ENCODE peak calls at places on chromosomes 6 and 20, in four cellular contexts. F is Caco-2, E is HFF-Myc, I is endothelial cell. Y is an unnamed sample.

GRCh38 chr6:37535701-37536461 is 36.2 kb upstream of the CCDC167 start:
- DNase-seq in F (no peak), E (no peak), I (no peak), Y (no peak)

GRCh38 chr6:18209539-18210197 is 54.4 kb downstream of the KDM1B start:
- DNase-seq in F (no peak), E (no peak), I (no peak), Y (no peak)

GRCh38 chr6:57222684-57223077 is 574 bp upstream of the RAB23 start:
- DNase-seq in F (peak), E (no peak), I (no peak), Y (no peak)

GRCh38 chr6:93792751-93793150 is 373.4 kb upstream of the EPHA7 start:
- DNase-seq in F (no peak), E (no peak), I (no peak), Y (no peak)

GRCh38 chr20:62581308-62581707 is 61.0 kb upstream of the SLCO4A1 start:
- DNase-seq in F (no peak), E (no peak), I (no peak), Y (no peak)

GRCh38 chr6:44564906-44565524 is 177.5 kb downstream of the CDC5L start:
- DNase-seq in F (no peak), E (no peak), I (no peak), Y (no peak)

GRCh38 chr6:170147056-170147787 is 143.7 kb downstream of the DLL1 start:
- DNase-seq in F (no peak), E (no peak), I (no peak), Y (no peak)

GRCh38 chr6:119340766-119341487 is 8.6 kb downstream of the MAN1A1 start:
- DNase-seq in F (no peak), E (no peak), I (no peak), Y (no peak)

GRCh38 chr6:126071000-126071647 is 84.8 kb downstream of the TRMT11 start:
- DNase-seq in F (no peak), E (no peak), I (no peak), Y (no peak)

GRCh38 chr20:8670207-8670899 is 398.5 kb upstream of the PLCB4 start:
- DNase-seq in F (no peak), E (no peak), I (no peak), Y (no peak)

GRCh38 chr6:30067460-30068139 is 602 bp downstream of the PPP1R11 start:
- DNase-seq in F (no peak), E (no peak), I (peak), Y (no peak)

GRCh38 chr6:46781478-46782378 is 11.5 kb upstream of the MEP1A start:
- DNase-seq in F (peak), E (peak), I (peak), Y (peak)

GRCh38 chr6:15870354-15871043 is 207.7 kb upstream of the DTNBP1 start:
- DNase-seq in F (no peak), E (no peak), I (no peak), Y (no peak)

GRCh38 chr20:18971121-18971520 is 157.5 kb downstream of the SCP2D1 start:
- DNase-seq in F (no peak), E (no peak), I (no peak), Y (no peak)

GRCh38 chr6:81480139-81480538 is 272.3 kb downstream of the TENT5A start:
- DNase-seq in F (no peak), E (no peak), I (no peak), Y (no peak)

GRCh38 chr20:57006411-57007170 is 259.9 kb downstream of the BMP7 start:
- DNase-seq in F (peak), E (no peak), I (no peak), Y (no peak)

DNA sequence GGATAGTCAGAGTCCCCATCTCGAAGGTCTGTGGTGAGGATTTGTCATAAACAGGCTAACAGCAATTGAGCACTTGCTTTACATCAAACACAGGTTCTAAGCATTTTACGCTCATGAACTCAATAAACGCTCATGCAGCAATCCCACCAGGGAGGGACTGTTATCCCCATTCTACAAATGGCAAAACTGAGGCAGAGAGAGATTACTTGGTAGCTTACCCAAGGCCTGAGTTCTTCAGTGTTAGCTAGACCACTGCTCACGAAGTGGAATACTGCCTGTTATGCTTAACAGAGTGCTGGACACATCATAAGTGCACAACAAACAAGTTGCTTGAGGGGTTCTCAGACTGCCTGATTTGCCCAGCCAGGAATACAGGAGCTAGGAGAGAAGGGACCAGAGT is 23.7 kb upstream of the TCP11 start:
- DNase-seq in F (no peak), E (no peak), I (no peak), Y (no peak)
- TF ChIP-seq CTCF in F (no peak), E (no peak), I (no peak), Y (no peak)

DNA sequence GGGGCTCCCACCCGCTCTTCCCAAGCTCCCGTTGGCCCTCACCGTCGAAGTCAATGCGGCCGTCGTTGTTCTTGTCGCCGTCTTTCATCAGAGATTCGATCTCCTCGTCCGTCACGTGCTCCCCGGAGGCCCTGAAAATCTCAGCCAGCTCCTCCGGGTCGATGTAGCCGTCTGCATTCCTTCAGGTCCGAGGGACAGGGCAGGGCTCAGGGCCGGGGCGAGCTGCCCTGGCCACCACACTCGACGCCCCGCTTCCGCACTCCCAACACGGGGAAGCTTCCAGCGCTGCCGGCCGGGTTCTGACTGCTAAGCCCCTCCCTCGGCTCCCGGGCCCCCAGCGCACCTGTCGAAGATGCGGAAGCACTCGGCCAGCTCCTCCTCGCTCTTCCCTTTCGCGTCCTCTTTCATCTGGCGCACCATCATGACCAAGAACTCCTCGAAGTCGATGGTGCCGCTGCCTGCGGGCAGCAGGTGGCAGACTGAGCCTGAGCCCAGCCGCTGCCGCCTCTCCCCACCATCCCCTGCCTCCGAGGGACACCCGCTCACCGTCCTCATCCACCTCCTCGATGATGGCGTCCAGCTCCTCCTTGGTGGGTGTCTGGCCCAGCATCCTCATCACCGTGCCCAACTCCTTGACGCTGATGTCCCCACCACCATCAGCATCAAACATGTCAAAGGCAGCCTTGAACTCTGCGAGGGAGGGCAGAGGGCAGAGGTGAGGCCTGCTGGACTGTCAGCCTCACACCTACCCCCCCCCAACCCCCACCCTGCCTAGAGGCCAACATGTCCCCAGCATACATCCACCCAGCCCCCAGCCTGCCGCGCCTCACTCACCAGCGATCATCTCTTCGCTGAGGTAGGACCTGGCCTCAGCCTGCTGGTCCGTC is 2.9 kb downstream of the TNNC2 start:
- DNase-seq in F (peak), E (no peak), I (peak), Y (no peak)
- TF ChIP-seq CTCF in F (peak), E (peak), I (no peak), Y (peak)

DNA sequence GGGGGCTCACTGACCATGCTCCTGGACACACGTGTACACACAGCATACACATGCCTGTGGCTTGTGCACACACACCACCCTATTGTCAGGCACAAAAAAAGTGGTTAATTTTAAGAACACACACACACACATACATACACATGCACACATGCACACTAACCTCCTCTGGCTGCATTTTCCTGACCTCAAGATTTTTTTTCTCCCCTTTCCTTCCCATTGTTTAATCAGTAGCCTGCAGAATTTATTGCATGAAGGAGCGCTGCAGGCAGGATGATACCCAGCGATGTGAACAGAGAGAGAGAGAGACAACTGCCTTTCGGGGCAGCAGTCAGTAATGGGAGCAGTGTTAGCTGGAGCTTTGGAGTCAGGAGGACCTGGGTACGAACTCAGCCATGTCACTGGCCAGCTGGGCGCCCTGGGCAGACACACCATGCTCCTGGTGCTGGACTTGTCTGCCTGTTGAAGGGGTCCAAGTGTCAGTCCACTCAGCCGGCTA is 990 bp upstream of the TRAF3IP2 start:
- DNase-seq in F (no peak), E (no peak), I (no peak), Y (no peak)
- TF ChIP-seq CTCF in F (no peak), E (no peak), I (no peak), Y (no peak)

GRCh38 chr6:11244387-11245126 is 12.1 kb upstream of the NEDD9 start:
- DNase-seq in F (no peak), E (no peak), I (no peak), Y (no peak)

GRCh38 chr6:11241154-11241792 is 8.8 kb upstream of the NEDD9 start:
- DNase-seq in F (no peak), E (no peak), I (no peak), Y (no peak)

GRCh38 chr6:11243861-11244260 is 11.4 kb upstream of the NEDD9 start:
- DNase-seq in F (no peak), E (no peak), I (no peak), Y (no peak)

GRCh38 chr6:11242709-11243108 is 10.2 kb upstream of the NEDD9 start:
- DNase-seq in F (no peak), E (no peak), I (no peak), Y (no peak)

DNA sequence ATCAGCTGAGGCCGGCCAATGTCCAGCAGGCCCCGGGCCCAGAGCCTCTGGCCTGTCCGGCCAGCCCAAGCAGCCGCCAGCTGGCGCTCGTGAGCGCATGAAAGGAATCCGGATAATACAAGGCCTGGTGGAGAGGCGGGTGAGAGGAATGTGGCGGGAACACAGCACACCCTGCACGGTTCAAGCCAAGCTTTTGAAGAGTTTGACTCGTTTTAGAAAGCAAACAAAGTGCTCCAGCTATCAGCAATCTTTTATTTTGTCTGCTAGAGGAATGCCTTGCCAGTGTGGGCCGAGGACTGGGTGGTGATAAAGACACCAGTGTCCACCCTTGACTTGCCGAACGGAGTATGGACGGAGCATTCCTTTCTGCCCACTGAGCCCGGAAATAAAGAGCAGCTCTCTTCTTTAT is 9.3 kb upstream of the NEDD9 start:
- DNase-seq in F (peak), E (no peak), I (peak), Y (peak)
- TF ChIP-seq CTCF in F (peak), E (peak), I (peak), Y (peak)

DNA sequence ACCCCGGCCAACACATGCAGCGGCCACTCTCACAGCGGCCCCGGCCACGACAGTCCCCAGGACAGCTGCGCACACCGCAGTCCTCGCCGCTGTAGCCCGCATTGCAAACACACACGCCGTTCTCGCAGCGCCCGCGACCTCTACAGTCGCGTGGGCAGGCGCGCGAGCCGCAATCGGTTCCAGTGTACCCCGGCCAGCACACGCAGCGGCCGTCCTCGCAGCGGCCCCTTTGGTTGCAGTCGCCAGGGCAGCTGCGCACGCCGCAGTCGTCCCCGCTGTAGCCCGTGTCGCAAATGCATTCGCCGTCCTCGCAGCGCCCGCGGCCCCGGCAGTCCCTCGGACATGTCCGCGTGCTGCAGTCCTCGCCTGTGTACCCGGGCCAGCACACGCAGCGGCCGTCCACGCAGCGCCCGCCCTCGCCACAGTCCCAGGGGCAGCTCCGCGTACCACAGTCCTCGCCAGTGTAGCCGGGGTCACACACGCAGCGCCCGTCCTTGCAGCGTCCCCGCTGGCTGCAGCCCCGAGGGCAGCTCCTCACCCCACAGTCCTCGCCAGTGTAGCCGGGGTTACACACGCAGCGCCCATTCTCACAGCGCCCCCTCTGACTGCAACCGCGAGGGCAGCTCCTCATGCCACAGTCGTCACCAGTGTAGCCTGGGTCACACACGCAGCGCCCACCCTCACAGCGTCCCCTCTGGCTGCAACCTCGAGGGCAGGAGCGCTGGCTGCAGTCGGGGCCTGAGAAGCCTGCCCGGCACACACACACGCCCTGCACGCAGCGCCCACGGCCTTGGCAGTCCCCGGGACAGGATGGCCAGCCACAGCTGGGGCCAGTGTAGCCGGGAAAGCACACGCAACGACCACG is 12.5 kb downstream of the TNXB start:
- DNase-seq in F (no peak), E (no peak), I (no peak), Y (no peak)
- TF ChIP-seq CTCF in F (no peak), E (no peak), I (no peak), Y (no peak)

DNA sequence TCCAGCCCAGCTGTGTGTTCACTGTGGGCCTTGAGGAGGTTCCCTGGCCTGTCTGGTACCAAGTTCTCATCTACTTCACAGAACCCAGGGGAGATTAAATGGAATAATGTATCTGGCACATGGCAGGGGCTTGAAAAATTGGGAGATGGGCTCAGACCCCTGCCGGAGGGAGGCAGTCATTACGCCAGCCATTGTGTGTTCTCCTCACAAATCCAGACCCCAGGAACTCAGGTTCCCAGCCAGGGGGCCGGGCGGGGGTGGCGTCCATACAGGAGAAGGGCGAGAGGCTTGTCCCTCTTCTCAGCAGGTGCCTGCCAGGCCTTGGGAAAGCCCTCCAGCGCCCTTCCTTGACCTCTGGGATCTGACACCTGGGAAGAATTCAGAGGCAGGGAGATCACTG is 8.1 kb downstream of the NOL4L start:
- DNase-seq in F (no peak), E (no peak), I (no peak), Y (no peak)
- TF ChIP-seq CTCF in F (no peak), E (no peak), I (no peak), Y (peak)

DNA sequence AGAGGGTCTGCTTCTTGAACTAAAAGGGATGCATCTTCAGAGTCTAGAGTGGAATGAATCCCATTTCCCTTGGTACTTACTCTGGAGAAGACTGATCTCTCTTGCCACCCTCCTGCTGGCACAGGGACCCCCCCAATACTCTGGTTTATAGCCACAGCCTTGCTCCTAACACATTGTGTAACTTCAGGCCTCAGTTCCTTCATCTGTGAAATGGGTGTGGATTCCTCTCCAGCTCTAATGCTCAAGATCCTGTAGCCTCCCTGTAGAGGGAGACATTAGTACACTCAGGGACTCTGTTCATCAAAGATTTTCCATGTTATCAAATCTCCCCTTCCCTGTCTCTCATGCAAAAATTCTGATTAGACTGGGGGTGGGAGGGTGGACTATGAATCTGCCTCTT is 315.7 kb upstream of the MOCS1 start:
- DNase-seq in F (no peak), E (no peak), I (no peak), Y (no peak)
- TF ChIP-seq CTCF in F (no peak), E (no peak), I (no peak), Y (no peak)

GRCh38 chr6:117352466-117353081 is 73.2 kb downstream of the ROS1 start:
- DNase-seq in F (peak), E (no peak), I (no peak), Y (no peak)
- TF ChIP-seq CTCF in F (peak), E (peak), I (peak), Y (peak)